ENCODE peak calls at places on chromosomes 16 and 17, in eight cellular contexts. S, E, B, A, K, N, M and T are unnamed samples.

GRCh38 chr16:54931757-54932660 is 1.3 kb downstream of the IRX5 start:
- DNase-seq in N (no peak), A (peak), M (no peak), B (no peak), E (no peak), K (no peak), S (no peak), T (no peak)

GRCh38 chr17:2067559-2067958 is 12.7 kb downstream of the HIC1 start:
- DNase-seq in N (peak), M (no peak), B (no peak), K (no peak), E (peak), A (no peak), S (no peak), T (no peak)

GRCh38 chr16:52597772-52598483 is 51.0 kb upstream of the TOX3 start:
- DNase-seq in S (no peak), E (no peak), A (peak), M (no peak), K (no peak), N (no peak), B (no peak), T (no peak)

GRCh38 chr16:68155425-68155824 is 70.3 kb downstream of the NFATC3 start:
- DNase-seq in S (no peak), E (no peak), K (no peak), A (no peak), B (no peak), M (no peak), N (no peak), T (no peak)

GRCh38 chr17:66952031-66952524 is 12.4 kb upstream of the CACNG4 start:
- DNase-seq in A (no peak), E (no peak), B (peak), M (no peak), K (no peak), S (peak), N (peak), T (peak)

GRCh38 chr16:3467920-3468319 is 24.4 kb downstream of the NAA60 start:
- DNase-seq in B (no peak), A (peak), N (no peak), K (no peak), E (no peak), S (no peak), M (no peak), T (no peak)

GRCh38 chr16:11783319-11784047 is 13.6 kb downstream of the ZC3H7A start:
- DNase-seq in B (no peak), A (no peak), M (no peak), K (no peak), S (no peak), N (no peak), E (no peak), T (no peak)

GRCh38 chr16:15613676-15614075 is 29.3 kb downstream of the MARF1 start:
- DNase-seq in K (no peak), A (no peak), N (no peak), B (no peak), M (no peak), S (no peak), E (no peak), T (no peak)

GRCh38 chr16:7615565-7615964 is 282.9 kb downstream of the RBFOX1 start:
- DNase-seq in A (peak), N (no peak), E (no peak), K (no peak), B (no peak), S (no peak), M (no peak), T (no peak)

GRCh38 chr17:37788531-37788930 is 43.7 kb upstream of the HNF1B start:
- DNase-seq in S (no peak), N (no peak), M (no peak), E (no peak), B (no peak), A (no peak), K (no peak), T (no peak)

GRCh38 chr17:81603846-81604610 is 32.9 kb downstream of the NPLOC4 start:
- DNase-seq in N (no peak), B (no peak), K (no peak), A (no peak), E (no peak), M (no peak), S (no peak), T (no peak)

GRCh38 chr16:88561485-88562369 is 8.5 kb upstream of the ZC3H18 start:
- DNase-seq in B (peak), N (peak), A (peak), S (peak), M (peak), E (peak), K (peak), T (no peak)

GRCh38 chr17:46154151-46154816 is 38.9 kb downstream of the KANSL1 start:
- DNase-seq in K (no peak), A (peak), N (no peak), M (no peak), S (no peak), B (no peak), E (no peak), T (no peak)

GRCh38 chr16:81165411-81166097 is 69.4 kb upstream of the GCSH start:
- DNase-seq in N (no peak), S (no peak), M (no peak), E (no peak), K (no peak), B (no peak), A (no peak), T (no peak)
- TF ChIP-seq POLR2A in N (no peak), S (no peak), M (no peak), E (no peak), K (no peak), B (no peak), A (no peak), T (no peak)

GRCh38 chr17:48161127-48161905 is 53.8 kb downstream of the SNX11 start:
- DNase-seq in K (no peak), M (no peak), A (no peak), E (no peak), B (no peak), S (no peak), N (no peak), T (no peak)
- TF ChIP-seq POLR2A in K (no peak), M (no peak), A (no peak), E (no peak), B (no peak), S (no peak), N (no peak), T (no peak)

GRCh38 chr17:41666336-41666680 is 22.4 kb upstream of the EIF1 start:
- DNase-seq in B (peak), K (no peak), N (peak), A (peak), E (peak), M (peak), S (no peak), T (peak)

GRCh38 chr17:41664587-41665565 is 23.8 kb upstream of the EIF1 start:
- DNase-seq in K (no peak), M (no peak), E (no peak), B (no peak), S (no peak), A (no peak), N (no peak), T (no peak)

GRCh38 chr17:41666708-41667279 is 21.9 kb upstream of the EIF1 start:
- DNase-seq in E (peak), S (peak), B (peak), N (peak), K (peak), M (peak), A (peak), T (peak)

GRCh38 chr17:41664172-41664457 is 24.6 kb upstream of the EIF1 start:
- DNase-seq in N (no peak), E (no peak), K (no peak), S (no peak), B (no peak), A (no peak), M (no peak), T (no peak)

GRCh38 chr17:41665566-41666335 is 22.9 kb upstream of the EIF1 start:
- DNase-seq in A (peak), M (peak), B (peak), K (peak), N (peak), E (peak), S (peak), T (peak)
- TF ChIP-seq POLR2A in A (peak), M (no peak), B (peak), K (no peak), N (peak), E (peak), S (peak), T (peak)

DNA sequence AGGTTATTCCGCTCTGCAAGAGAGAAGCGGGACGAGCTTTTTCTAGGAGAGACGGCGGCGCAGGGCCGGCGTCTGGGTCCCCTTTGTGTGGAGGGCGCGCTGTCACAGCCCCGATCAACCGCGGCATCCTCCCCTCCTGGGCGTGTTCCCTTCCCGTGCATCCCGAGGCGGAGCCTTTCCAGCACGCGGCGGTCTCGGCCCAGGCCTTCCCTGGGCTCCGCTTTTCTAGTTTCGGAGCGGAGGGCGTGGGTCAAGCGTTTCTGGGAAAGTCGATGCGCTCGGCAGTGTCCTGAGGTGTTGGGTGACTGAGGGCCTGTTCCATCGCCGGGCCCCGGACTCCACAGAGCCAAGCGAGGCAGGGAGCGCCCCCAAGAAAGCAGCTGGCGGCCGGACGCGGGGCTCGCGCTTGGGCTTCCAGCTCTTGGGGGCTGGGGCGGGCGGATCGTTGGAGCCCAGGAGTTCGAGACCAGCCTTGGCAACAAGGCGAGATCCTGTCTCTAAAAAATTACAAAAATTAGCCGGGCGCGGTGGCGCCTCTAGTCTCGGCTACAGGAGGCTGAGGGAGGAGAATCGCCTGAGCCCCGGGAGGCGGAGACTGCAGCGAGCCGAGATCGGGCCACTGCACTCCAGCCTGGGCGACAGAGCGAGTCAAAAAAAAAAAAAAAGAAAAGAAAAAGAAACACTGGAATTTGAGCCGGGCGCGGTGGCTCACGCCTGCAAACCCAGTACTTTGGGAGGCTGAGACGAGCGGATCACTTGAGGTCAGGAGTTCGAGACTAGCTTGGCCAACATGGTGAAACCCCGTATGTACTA is 825 bp downstream of the IFT140 start:
- DNase-seq in K (no peak), M (no peak), S (no peak), N (no peak), E (no peak), B (no peak), A (peak), T (no peak)
- TF ChIP-seq POLR2A in K (no peak), M (no peak), S (no peak), N (no peak), E (no peak), B (peak), A (peak), T (no peak)

GRCh38 chr17:63999680-64000531 is 1.8 kb downstream of the PRR29 start:
- DNase-seq in S (no peak), K (peak), N (peak), M (no peak), A (no peak), E (no peak), B (no peak), T (no peak)
- TF ChIP-seq POLR2A in S (no peak), K (no peak), N (no peak), M (no peak), A (no peak), E (no peak), B (no peak), T (no peak)

DNA sequence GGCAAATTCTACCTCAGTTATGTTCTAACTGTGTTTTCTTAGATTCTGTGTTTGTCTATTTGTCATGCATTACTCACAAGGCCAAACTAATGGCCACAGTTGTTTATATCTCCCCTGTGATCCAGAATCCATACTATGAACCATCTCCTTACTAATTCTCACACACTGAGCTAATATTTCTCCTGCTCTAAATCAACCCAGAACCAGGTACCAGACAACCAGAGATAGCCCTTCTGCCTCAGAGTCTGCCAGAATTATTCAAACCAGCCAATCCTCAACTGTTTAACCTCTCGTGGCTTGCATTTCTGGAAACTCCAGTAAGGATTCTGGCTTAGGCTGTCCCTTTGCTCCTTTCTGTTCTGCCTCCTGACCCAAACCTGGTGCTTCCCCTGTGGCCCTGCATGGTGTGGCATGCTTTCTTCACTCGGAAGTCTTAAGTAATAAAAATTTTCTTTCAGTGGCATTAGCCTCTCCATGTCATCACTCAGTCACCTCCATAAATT is 59.4 kb downstream of the EFCAB5 start:
- DNase-seq in M (no peak), A (no peak), S (no peak), K (no peak), B (no peak), N (no peak), E (no peak), T (no peak)
- TF ChIP-seq POLR2A in M (no peak), A (no peak), S (no peak), K (no peak), B (no peak), N (no peak), E (no peak), T (no peak)

GRCh38 chr17:59842901-59843652 is 49.7 kb downstream of the TUBD1 start:
- DNase-seq in M (no peak), K (peak), E (no peak), N (no peak), A (peak), S (peak), B (peak), T (no peak)
- TF ChIP-seq POLR2A in M (no peak), K (no peak), E (no peak), N (no peak), A (peak), S (peak), B (peak), T (peak)